ENCODE peak calls at places on chromosomes 11 and 22, in four cellular contexts. O is fibroblast of pulmonary artery, D is NB4, Y is astrocyte of the spinal cord. C is an unnamed sample.

GRCh38 chr11:82732734-82733443 is 775 bp downstream of the FAM181B start:
- DNase-seq in O (no peak), D (no peak), Y (no peak), C (no peak)

GRCh38 chr11:1690167-1691026 is 6.6 kb upstream of the KRTAP5-6 start:
- DNase-seq in O (no peak), D (no peak), Y (no peak), C (no peak)

GRCh38 chr11:33779849-33780528 is 5.7 kb upstream of the FBXO3 start:
- DNase-seq in O (peak), D (no peak), Y (peak), C (peak)

GRCh38 chr22:50303848-50304527 is 3.5 kb downstream of the PLXNB2 start:
- DNase-seq in O (no peak), D (peak), Y (no peak), C (no peak)

GRCh38 chr11:38646382-38646781 is 2048.3 kb upstream of the RAG2 start:
- DNase-seq in O (no peak), D (no peak), Y (no peak), C (no peak)

GRCh38 chr11:33000181-33000580 is 15.5 kb upstream of the DEPDC7 start:
- DNase-seq in O (peak), D (no peak), Y (peak), C (peak)

GRCh38 chr22:38243007-38243775 is 29.6 kb downstream of the TMEM184B start:
- DNase-seq in O (peak), D (no peak), Y (peak), C (peak)

GRCh38 chr11:44570411-44571155 is 5.1 kb downstream of the CD82 start:
- DNase-seq in O (no peak), D (no peak), Y (no peak), C (no peak)

GRCh38 chr11:123678246-123678645 is 23.8 kb upstream of the SCN3B start:
- DNase-seq in O (no peak), D (no peak), Y (no peak), C (peak)

GRCh38 chr22:27220349-27220748 is 563.0 kb downstream of the MIAT start:
- DNase-seq in O (peak), D (no peak), Y (peak), C (peak)

GRCh38 chr11:66864172-66864901 is 7.5 kb downstream of the LRFN4 start:
- DNase-seq in O (no peak), D (no peak), Y (no peak), C (no peak)

GRCh38 chr11:3122775-3123201 is 42.3 kb downstream of the OSBPL5 start:
- DNase-seq in O (no peak), D (no peak), Y (no peak), C (no peak)

GRCh38 chr22:23218867-23219251 is 38.5 kb downstream of the BCR start:
- DNase-seq in O (peak), D (peak), Y (peak), C (peak)

GRCh38 chr22:38698407-38699094 is 2.2 kb downstream of the JOSD1 start:
- DNase-seq in O (no peak), D (no peak), Y (no peak), C (no peak)

GRCh38 chr11:120748485-120748814 is 236.9 kb downstream of the GRIK4 start:
- DNase-seq in O (no peak), D (no peak), Y (no peak), C (no peak)

GRCh38 chr22:49106136-49106930 is 721.3 kb downstream of the BRD1 start:
- DNase-seq in O (no peak), D (no peak), Y (no peak), C (no peak)

GRCh38 chr11:34528072-34528471 is 14.5 kb upstream of the ELF5 start:
- DNase-seq in O (no peak), D (no peak), Y (no peak), C (no peak)

GRCh38 chr11:12280838-12281565 is 96.4 kb upstream of the PARVA start:
- DNase-seq in O (no peak), D (no peak), Y (no peak), C (no peak)

GRCh38 chr11:44805596-44805995 is 78.8 kb downstream of the TSPAN18 start:
- DNase-seq in O (no peak), D (no peak), Y (no peak), C (peak)

GRCh38 chr11:78901831-78902230 is 327.2 kb upstream of the NARS2 start:
- DNase-seq in O (no peak), D (no peak), Y (no peak), C (no peak)

GRCh38 chr22:42341779-42342178 is 71.3 kb upstream of the TCF20 start:
- DNase-seq in O (no peak), D (no peak), Y (no peak), C (no peak)

GRCh38 chr22:33255781-33256180 is 197.6 kb upstream of the SYN3 start:
- DNase-seq in O (no peak), D (no peak), Y (no peak), C (no peak)

GRCh38 chr11:46659908-46660307 is 40.5 kb downstream of the ARHGAP1 start:
- DNase-seq in O (peak), D (peak), Y (peak), C (peak)

GRCh38 chr11:2534131-2534956 is 89.5 kb downstream of the KCNQ1 start:
- DNase-seq in O (no peak), D (peak), Y (no peak), C (no peak)

GRCh38 chr11:77374108-77374507 is 72.6 kb upstream of the GDPD4 start:
- DNase-seq in O (no peak), D (no peak), Y (peak), C (no peak)

GRCh38 chr11:9489366-9489765 is 28.6 kb downstream of the ZNF143 start:
- DNase-seq in O (peak), D (no peak), Y (peak), C (peak)

GRCh38 chr11:78740175-78741161 is 165.8 kb upstream of the NARS2 start:
- DNase-seq in O (no peak), D (no peak), Y (no peak), C (no peak)

GRCh38 chr11:131278472-131278871 is 91.9 kb upstream of the NTM start:
- DNase-seq in O (no peak), D (no peak), Y (no peak), C (no peak)

GRCh38 chr11:77236901-77237300 is 64.6 kb downstream of the GDPD4 start:
- DNase-seq in O (no peak), D (no peak), Y (no peak), C (no peak)

GRCh38 chr11:129230006-129230405 is 37.9 kb upstream of the ARHGAP32 start:
- DNase-seq in O (peak), D (peak), Y (peak), C (peak)

DNA sequence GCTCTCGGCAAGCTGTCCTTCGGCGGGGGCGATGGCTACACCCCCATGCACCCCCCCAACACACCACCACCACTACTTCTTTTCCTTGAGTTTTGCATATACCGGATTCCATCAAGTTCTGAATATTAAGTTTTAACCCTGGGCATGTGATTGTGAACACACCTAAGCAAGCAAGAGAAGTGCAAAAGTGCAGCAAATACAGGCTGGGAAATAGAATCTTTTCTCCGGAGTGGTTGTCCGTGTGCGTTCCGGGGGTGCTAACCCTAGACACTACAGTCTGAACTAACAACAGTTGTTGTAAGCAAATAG is 568 bp downstream of the PRSS23 start:
- DNase-seq in O (peak), D (no peak), Y (no peak), C (no peak)
- H3K4me3 ChIP-seq in O (peak), D (no peak), Y (peak), C (peak)

GRCh38 chr11:117180661-117181585 is 2.4 kb downstream of the SIDT2 start:
- DNase-seq in O (peak), D (peak), Y (peak), C (peak)
- TF ChIP-seq CTCF in O (peak), D (peak), Y (peak), C (peak)

DNA sequence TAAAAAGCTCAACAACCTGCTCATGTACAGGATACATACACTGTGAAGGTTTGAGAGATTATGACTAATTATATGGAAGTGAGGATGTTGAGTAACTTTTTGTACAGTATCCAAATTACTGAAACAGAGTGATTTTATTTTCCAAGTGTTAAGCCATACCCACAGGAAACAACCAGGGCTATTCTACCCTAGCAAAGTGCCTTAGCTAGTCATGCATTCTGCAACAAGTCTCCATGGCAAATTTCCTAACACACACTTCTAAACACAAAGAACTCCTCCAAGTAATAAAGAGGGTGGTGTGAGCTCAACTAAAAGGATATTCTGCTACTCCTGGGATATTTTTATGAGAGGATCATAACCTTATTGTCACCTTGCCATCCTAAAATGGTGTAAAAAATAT is 4.4 kb downstream of the LGR4 start:
- DNase-seq in O (peak), D (peak), Y (peak), C (peak)
- H3K4me3 ChIP-seq in O (no peak), D (no peak), Y (no peak), C (no peak)

GRCh38 chr11:104148074-104148473 is 15.9 kb downstream of the PDGFD start:
- DNase-seq in O (peak), D (no peak), Y (peak), C (peak)

GRCh38 chr11:104152941-104153340 is 11.0 kb downstream of the PDGFD start:
- DNase-seq in O (no peak), D (no peak), Y (no peak), C (no peak)

GRCh38 chr11:104148696-104149095 is 15.3 kb downstream of the PDGFD start:
- DNase-seq in O (no peak), D (no peak), Y (peak), C (no peak)

GRCh38 chr11:104154296-104154695 is 9.7 kb downstream of the PDGFD start:
- DNase-seq in O (no peak), D (no peak), Y (no peak), C (no peak)

GRCh38 chr11:104151404-104152204 is 12.3 kb downstream of the PDGFD start:
- DNase-seq in O (peak), D (peak), Y (peak), C (peak)
- TF ChIP-seq CTCF in O (peak), D (no peak), Y (peak), C (peak)

GRCh38 chr22:30305519-30305905 is 16.2 kb upstream of the CASTOR1 start:
- DNase-seq in O (peak), D (peak), Y (no peak), C (no peak)
- H3K4me3 ChIP-seq in O (no peak), D (no peak), Y (no peak), C (no peak)

GRCh38 chr11:92739020-92739419 is 230.4 kb upstream of the MTNR1B start:
- DNase-seq in O (peak), D (no peak), Y (peak), C (peak)

GRCh38 chr11:92740251-92740650 is 229.2 kb upstream of the MTNR1B start:
- DNase-seq in O (no peak), D (no peak), Y (no peak), C (no peak)

GRCh38 chr11:92738281-92738680 is 231.2 kb upstream of the MTNR1B start:
- DNase-seq in O (peak), D (no peak), Y (no peak), C (peak)

GRCh38 chr11:92735039-92735438 is 234.4 kb upstream of the MTNR1B start:
- DNase-seq in O (no peak), D (peak), Y (no peak), C (no peak)
- TF ChIP-seq CTCF in O (peak), D (peak), Y (peak), C (peak)

GRCh38 chr11:94493443-94494199 is at the start of the genes ANKRD49 and MRE11:
- DNase-seq in O (peak), D (peak), Y (peak), C (peak)
- H3K4me3 ChIP-seq in O (peak), D (peak), Y (peak), C (peak)

GRCh38 chr11:87743002-87743401 is 432.2 kb downstream of the RAB38 start:
- DNase-seq in O (no peak), D (peak), Y (no peak), C (no peak)
- TF ChIP-seq CTCF in O (no peak), D (peak), Y (no peak), C (no peak)

GRCh38 chr11:64344160-64344559 is 4.2 kb downstream of the CCDC88B start:
- DNase-seq in O (no peak), D (no peak), Y (no peak), C (no peak)

GRCh38 chr11:64341851-64342791 is 2.1 kb downstream of the CCDC88B start:
- DNase-seq in O (peak), D (peak), Y (peak), C (peak)

GRCh38 chr11:64344721-64345120 is 4.7 kb downstream of the CCDC88B start:
- DNase-seq in O (no peak), D (no peak), Y (no peak), C (no peak)

GRCh38 chr11:64343740-64344133 is 3.7 kb downstream of the CCDC88B start:
- DNase-seq in O (no peak), D (peak), Y (no peak), C (no peak)

GRCh38 chr11:64342869-64343739 is 3.1 kb downstream of the CCDC88B start:
- DNase-seq in O (no peak), D (no peak), Y (no peak), C (no peak)
- H3K4me3 ChIP-seq in O (peak), D (no peak), Y (no peak), C (peak)